ENCODE peak calls at places on chromosomes 12 and 14, in five cellular contexts. A, T, I, K and J are unnamed samples.

GRCh38 chr12:64120568-64120967 is 101.5 kb downstream of the KICS2 start:
- DNase-seq in K (no peak), T (no peak), I (no peak), A (no peak), J (no peak)

GRCh38 chr12:131950182-131950913 is 606 bp downstream of the EP400 start:
- DNase-seq in A (peak), I (no peak), K (peak), T (no peak), J (peak)

GRCh38 chr14:65035049-65035448 is 48.4 kb downstream of the FNTB start:
- DNase-seq in A (peak), K (no peak), T (peak), I (no peak), J (no peak)

GRCh38 chr14:50854521-50854920 is 17.3 kb upstream of the ABHD12B start:
- DNase-seq in T (no peak), I (no peak), A (no peak), K (no peak), J (no peak)

GRCh38 chr12:6352198-6353173 is 10.6 kb upstream of the TNFRSF1A start:
- DNase-seq in A (no peak), K (no peak), I (no peak), T (no peak), J (no peak)

GRCh38 chr12:110339184-110339952 is 58.3 kb downstream of the ATP2A2 start:
- DNase-seq in T (no peak), A (no peak), K (no peak), I (no peak), J (no peak)

GRCh38 chr12:49389092-49389703 is 21.9 kb downstream of the SPATS2 start:
- DNase-seq in I (no peak), T (no peak), K (no peak), A (peak), J (no peak)

GRCh38 chr14:89787525-89787924 is 167.0 kb downstream of the EFCAB11 start:
- DNase-seq in T (peak), K (no peak), A (no peak), I (no peak), J (no peak)

GRCh38 chr14:80850197-80850814 is 91.2 kb downstream of the CEP128 start:
- DNase-seq in T (peak), K (peak), A (no peak), I (no peak), J (no peak)

GRCh38 chr12:113149361-113150150 is at the start of gene CFAP73:
- DNase-seq in K (no peak), I (no peak), A (peak), T (peak), J (no peak)
- H3K4me3 ChIP-seq in K (no peak), I (no peak), A (no peak), T (no peak), J (no peak)

DNA sequence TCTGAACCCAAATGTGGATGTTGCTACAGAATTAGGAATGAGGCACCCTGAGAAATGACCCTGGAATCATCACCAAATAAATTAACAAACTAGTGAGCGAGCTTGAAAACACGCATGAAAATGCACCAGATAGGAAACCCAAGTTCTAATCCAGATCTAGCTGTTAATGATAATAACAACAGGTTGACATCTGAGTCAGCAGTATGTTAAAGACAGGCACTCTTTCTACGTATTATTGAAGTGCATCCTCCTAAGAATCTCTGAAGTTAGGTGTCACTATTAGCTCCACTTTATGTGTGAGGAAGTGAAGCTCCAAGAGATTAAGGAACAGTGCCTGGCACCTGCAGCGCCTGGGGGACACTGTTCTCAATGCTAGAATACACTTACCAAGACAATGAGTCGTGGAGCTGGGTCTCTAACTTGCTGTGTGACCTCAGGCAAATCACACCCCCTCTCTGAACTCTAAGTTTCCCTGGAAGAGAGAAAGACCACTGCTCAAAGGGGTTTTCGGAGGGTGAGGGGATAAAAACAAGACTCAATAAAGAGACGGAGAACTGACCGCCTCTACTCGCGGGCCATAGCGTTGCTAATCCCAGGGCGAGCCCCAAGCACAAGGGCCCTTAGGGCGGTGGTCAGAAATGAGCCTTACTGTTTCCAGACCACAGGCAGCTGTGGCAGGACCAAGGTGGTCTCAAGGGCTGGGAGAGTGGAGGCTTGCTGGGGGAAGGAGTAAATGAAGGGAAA is 2.1 kb downstream of the SLC6A12 start:
- DNase-seq in I (no peak), A (no peak), K (no peak), T (no peak), J (no peak)
- H3K4me3 ChIP-seq in I (no peak), A (no peak), K (no peak), T (no peak), J (no peak)

GRCh38 chr12:115452751-115453281 is 768.8 kb upstream of the TBX3 start:
- DNase-seq in K (no peak), I (no peak), A (no peak), T (no peak), J (no peak)

GRCh38 chr12:115451785-115452736 is 768.1 kb upstream of the TBX3 start:
- DNase-seq in I (no peak), A (peak), K (peak), T (peak), J (peak)

GRCh38 chr12:115450017-115450416 is 766.0 kb upstream of the TBX3 start:
- DNase-seq in A (no peak), T (no peak), K (no peak), I (no peak), J (no peak)

GRCh38 chr12:115450710-115451109 is 766.7 kb upstream of the TBX3 start:
- DNase-seq in K (no peak), A (no peak), I (no peak), T (no peak), J (no peak)

GRCh38 chr12:115451151-115451784 is 767.3 kb upstream of the TBX3 start:
- DNase-seq in A (peak), I (no peak), K (no peak), T (no peak), J (no peak)
- H3K4me3 ChIP-seq in A (peak), I (no peak), K (no peak), T (peak), J (no peak)

GRCh38 chr14:61700104-61700886 is 5.0 kb downstream of the HIF1A start:
- DNase-seq in I (no peak), T (peak), A (no peak), K (no peak), J (no peak)
- H3K4me3 ChIP-seq in I (no peak), T (peak), A (no peak), K (no peak), J (no peak)